ENCODE peak calls at places on chromosomes 2 and 18, in seven cellular contexts. L is fibroblast of the aortic adventitia, M is PC-3, V is progenitor cell of endocrine pancreas, T is neural progenitor cell, N is neural crest cell, Y is mammary epithelial cell. Q is an unnamed sample.
A peak's percentile ranks its signal among the peaks of the same experiment; 100 is the strongest.

GRCh38 chr2:100124746-100125145 is 17.6 kb downstream of the AFF3 start:
- DNase-seq in L (no peak), M (peak; percentile 42), V (no peak), T (no peak), N (no peak), Y (no peak), Q (no peak)

GRCh38 chr18:74299746-74300145 is 8.0 kb upstream of the CYB5A start:
- DNase-seq in L (peak; percentile 35), M (peak; percentile 85), V (no peak), T (no peak), N (no peak), Y (peak; percentile 58), Q (peak; percentile 72)

GRCh38 chr2:143745060-143745459 is 615.8 kb downstream of the ARHGAP15 start:
- DNase-seq in L (no peak), M (peak; percentile 48), V (no peak), T (no peak), N (no peak), Y (no peak), Q (no peak)

GRCh38 chr2:118509319-118510016 is 338.0 kb downstream of the EN1 start:
- DNase-seq in L (no peak), M (no peak), V (no peak), T (no peak), N (no peak), Y (no peak), Q (no peak)

GRCh38 chr2:42493468-42493884 is 306 bp downstream of the KCNG3 start:
- DNase-seq in L (no peak), M (no peak), V (no peak), T (no peak), N (no peak), Y (no peak), Q (no peak)

GRCh38 chr18:23354625-23355024 is 98.5 kb upstream of the RIOK3 start:
- DNase-seq in L (peak; percentile 73), M (peak; percentile 60), V (no peak), T (no peak), N (no peak), Y (peak; percentile 51), Q (peak; percentile 81)

GRCh38 chr2:287471-287885 is 413 bp downstream of the ALKAL2 start:
- DNase-seq in L (peak; percentile 7), M (no peak), V (peak; percentile 19), T (peak; percentile 68), N (no peak), Y (no peak), Q (peak; percentile 34)

GRCh38 chr2:197205590-197206215 is 104.9 kb downstream of the ANKRD44 start:
- DNase-seq in L (no peak), M (no peak), V (no peak), T (no peak), N (no peak), Y (no peak), Q (no peak)

GRCh38 chr2:151808258-151809072 is 19.8 kb downstream of the ARL5A start:
- DNase-seq in L (peak; percentile 62), M (peak; percentile 45), V (no peak), T (peak; percentile 14), N (no peak), Y (no peak), Q (peak; percentile 14)

GRCh38 chr18:78531637-78532036 is 448.0 kb upstream of the SALL3 start:
- DNase-seq in L (no peak), M (no peak), V (no peak), T (no peak), N (no peak), Y (no peak), Q (no peak)

GRCh38 chr2:239587311-239587731 is 186.5 kb upstream of the HDAC4 start:
- DNase-seq in L (no peak), M (no peak), V (no peak), T (no peak), N (no peak), Y (no peak), Q (no peak)

GRCh38 chr2:172040311-172040710 is 40.6 kb downstream of the METAP1D start:
- DNase-seq in L (no peak), M (no peak), V (no peak), T (no peak), N (no peak), Y (no peak), Q (no peak)

GRCh38 chr18:10304853-10305252 is 149.6 kb upstream of the APCDD1 start:
- DNase-seq in L (peak; percentile 68), M (peak; percentile 21), V (no peak), T (no peak), N (no peak), Y (peak; percentile 70), Q (peak; percentile 77)

GRCh38 chr18:79912994-79913831 is 38.2 kb downstream of the SLC66A2 start:
- DNase-seq in L (no peak), M (no peak), V (no peak), T (peak; percentile 27), N (no peak), Y (no peak), Q (no peak)

GRCh38 chr18:75105551-75106254 is 103.2 kb downstream of the PTGR3 start:
- DNase-seq in L (no peak), M (no peak), V (no peak), T (no peak), N (no peak), Y (no peak), Q (no peak)

GRCh38 chr2:35989523-35989922 is 366.1 kb upstream of the CRIM1 start:
- DNase-seq in L (no peak), M (no peak), V (no peak), T (peak; percentile 86), N (no peak), Y (peak; percentile 4), Q (no peak)

GRCh38 chr2:15653806-15654726 is 62.4 kb downstream of the DDX1 start:
- DNase-seq in L (no peak), M (no peak), V (no peak), T (no peak), N (no peak), Y (no peak), Q (no peak)

DNA sequence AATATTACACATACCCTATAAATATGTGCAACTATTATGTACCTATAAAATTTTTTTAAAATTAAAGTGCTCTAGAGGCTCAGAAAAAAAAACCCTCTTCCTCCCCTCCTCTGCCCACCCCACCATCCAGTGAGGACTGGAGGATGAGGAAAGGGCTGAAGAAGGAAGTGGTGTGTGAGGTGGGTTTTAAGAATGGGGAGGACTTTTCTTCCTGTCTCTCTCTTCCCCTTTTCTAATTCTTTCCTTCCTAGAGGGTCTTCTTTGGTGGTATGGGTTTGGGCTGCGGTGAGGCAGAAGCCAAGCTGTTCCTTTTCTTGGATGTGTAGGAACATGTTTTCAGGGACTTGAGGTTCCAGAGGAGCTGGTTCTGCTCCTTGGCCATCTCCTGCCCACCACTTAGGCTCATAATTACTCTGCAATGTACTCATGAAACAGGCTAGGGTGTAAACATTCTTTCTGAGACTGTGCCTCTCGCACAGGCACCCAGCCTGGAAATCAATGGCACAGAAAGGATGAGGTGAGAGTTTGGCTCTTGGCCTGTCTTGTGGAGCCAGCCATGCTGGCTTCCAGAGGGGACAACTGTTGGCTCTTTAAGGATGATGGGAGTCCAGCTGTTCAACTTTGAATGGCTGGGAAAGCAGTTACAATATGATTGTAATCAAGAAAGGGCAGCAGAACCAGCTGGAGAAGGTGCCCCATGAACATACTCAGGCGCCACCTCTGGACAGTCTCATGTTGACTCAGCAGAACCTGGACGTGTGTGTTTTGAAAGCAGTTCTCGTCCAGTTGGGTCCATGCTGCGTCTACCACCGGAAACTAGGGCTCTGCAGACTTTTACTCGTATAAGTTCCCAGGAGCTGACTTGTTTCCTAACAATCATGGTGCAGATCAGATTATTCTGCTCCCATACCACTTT is 38.3 kb downstream of the IL1RL2 start:
- DNase-seq in L (no peak), M (no peak), V (no peak), T (no peak), N (no peak), Y (peak; percentile 31), Q (no peak)
- TF ChIP-seq CTCF in L (no peak), M (peak; percentile 14), V (no peak), T (no peak), N (no peak), Y (no peak), Q (no peak)

GRCh38 chr2:191036365-191036764 is 22.4 kb upstream of the STAT1 start:
- DNase-seq in L (no peak), M (no peak), V (no peak), T (no peak), N (no peak), Y (no peak), Q (no peak)
- TF ChIP-seq CTCF in L (no peak), M (no peak), V (no peak), T (no peak), N (no peak), Y (no peak), Q (no peak)

GRCh38 chr2:201643216-201643651 is at the start of gene TMEM237:
- DNase-seq in L (peak; percentile 43), M (peak; percentile 37), V (peak; percentile 41), T (peak; percentile 76), N (peak; percentile 33), Y (peak; percentile 63), Q (peak; percentile 25)
- TF ChIP-seq CTCF in L (no peak), M (no peak), V (no peak), T (no peak), N (no peak), Y (no peak), Q (no peak)

GRCh38 chr2:237411683-237412349 is 2.1 kb downstream of the COL6A3 start:
- DNase-seq in L (peak; percentile 67), M (no peak), V (no peak), T (no peak), N (no peak), Y (no peak), Q (no peak)
- TF ChIP-seq CTCF in L (no peak), M (no peak), V (no peak), T (no peak), N (no peak), Y (no peak), Q (no peak)

GRCh38 chr2:234058881-234059280 is 8.4 kb downstream of the SPP2 start:
- DNase-seq in L (no peak), M (no peak), V (no peak), T (no peak), N (no peak), Y (no peak), Q (no peak)
- TF ChIP-seq CTCF in L (no peak), M (no peak), V (no peak), T (no peak), N (no peak), Y (no peak), Q (no peak)

Q was measured in astrocyte.